ENCODE peak calls at places on chromosomes 6 and 20, in five cellular contexts. One of them, this sample, is unnamed.

GRCh38 chr20:4800676-4801449 is 79.2 kb downstream of the PRND start:
- DNase-seq in left ventricle myocardium inferior: no peak
- DNase-seq in coronary artery: no peak
- DNase-seq in ovary: no peak
- DNase-seq in GM23338: no peak
- DNase-seq in this sample: no peak

GRCh38 chr20:10671850-10672578 is 1.8 kb downstream of the JAG1 start:
- DNase-seq in left ventricle myocardium inferior: peak; percentile 79
- DNase-seq in coronary artery: no peak
- DNase-seq in ovary: peak; percentile 84
- DNase-seq in GM23338: peak; percentile 72
- DNase-seq in this sample: no peak

GRCh38 chr6:34240329-34241248 is 3.9 kb downstream of the HMGA1 start:
- DNase-seq in left ventricle myocardium inferior: no peak
- DNase-seq in coronary artery: peak; percentile 70
- DNase-seq in ovary: no peak
- DNase-seq in GM23338: no peak
- DNase-seq in this sample: no peak

GRCh38 chr6:35972471-35972985 is 51.6 kb upstream of the SRPK1 start:
- DNase-seq in left ventricle myocardium inferior: no peak
- DNase-seq in coronary artery: no peak
- DNase-seq in ovary: peak; percentile 38
- DNase-seq in GM23338: peak; percentile 53
- DNase-seq in this sample: no peak

GRCh38 chr20:37464173-37464572 is 56.9 kb upstream of the NNAT start:
- DNase-seq in left ventricle myocardium inferior: no peak
- DNase-seq in coronary artery: no peak
- DNase-seq in ovary: no peak
- DNase-seq in GM23338: no peak
- DNase-seq in this sample: no peak

GRCh38 chr6:11236351-11236750 is 3.9 kb upstream of the NEDD9 start:
- DNase-seq in left ventricle myocardium inferior: no peak
- DNase-seq in coronary artery: no peak
- DNase-seq in ovary: no peak
- DNase-seq in GM23338: no peak
- DNase-seq in this sample: no peak

GRCh38 chr6:6712258-6712978 is 123.9 kb downstream of the LY86 start:
- DNase-seq in left ventricle myocardium inferior: no peak
- DNase-seq in coronary artery: no peak
- DNase-seq in ovary: no peak
- DNase-seq in GM23338: no peak
- DNase-seq in this sample: no peak

GRCh38 chr6:75208564-75209431 is 2.9 kb upstream of the COL12A1 start:
- DNase-seq in left ventricle myocardium inferior: peak; percentile 83
- DNase-seq in coronary artery: peak; percentile 91
- DNase-seq in ovary: peak; percentile 91
- DNase-seq in GM23338: peak; percentile 95
- DNase-seq in this sample: peak; percentile 63

GRCh38 chr6:156658186-156658585 is 119.0 kb upstream of the ARID1B start:
- DNase-seq in left ventricle myocardium inferior: no peak
- DNase-seq in coronary artery: no peak
- DNase-seq in ovary: peak; percentile 60
- DNase-seq in GM23338: no peak
- DNase-seq in this sample: no peak

GRCh38 chr6:145241039-145241438 is 494.3 kb downstream of the EPM2A start:
- DNase-seq in left ventricle myocardium inferior: no peak
- DNase-seq in coronary artery: no peak
- DNase-seq in ovary: no peak
- DNase-seq in GM23338: no peak
- DNase-seq in this sample: no peak

GRCh38 chr20:20946122-20946759 is 159.9 kb downstream of the LINC00237 start:
- DNase-seq in left ventricle myocardium inferior: no peak
- DNase-seq in coronary artery: no peak
- DNase-seq in ovary: no peak
- DNase-seq in GM23338: no peak
- DNase-seq in this sample: no peak

GRCh38 chr20:48827880-48828733 is at the start of gene PREX1:
- DNase-seq in left ventricle myocardium inferior: peak; percentile 86
- DNase-seq in coronary artery: peak; percentile 84
- DNase-seq in ovary: peak; percentile 62
- DNase-seq in GM23338: peak; percentile 89
- DNase-seq in this sample: peak; percentile 77

GRCh38 chr6:168583126-168583525 is 142.1 kb downstream of the SMOC2 start:
- DNase-seq in left ventricle myocardium inferior: no peak
- DNase-seq in coronary artery: peak; percentile 47
- DNase-seq in ovary: no peak
- DNase-seq in GM23338: no peak
- DNase-seq in this sample: no peak

GRCh38 chr20:61345656-61346055 is 93.6 kb downstream of the CDH4 start:
- DNase-seq in left ventricle myocardium inferior: no peak
- DNase-seq in coronary artery: no peak
- DNase-seq in ovary: no peak
- DNase-seq in GM23338: no peak
- DNase-seq in this sample: no peak

GRCh38 chr6:135147637-135148592 is 33.2 kb upstream of the MYB start:
- DNase-seq in left ventricle myocardium inferior: no peak
- DNase-seq in coronary artery: no peak
- DNase-seq in ovary: no peak
- DNase-seq in GM23338: no peak
- DNase-seq in this sample: no peak

GRCh38 chr6:80547827-80548226 is 441.4 kb downstream of the BCKDHB start:
- DNase-seq in left ventricle myocardium inferior: no peak
- DNase-seq in coronary artery: no peak
- DNase-seq in ovary: no peak
- DNase-seq in GM23338: no peak
- DNase-seq in this sample: no peak

GRCh38 chr6:75493400-75494064 is at the start of gene FILIP1:
- DNase-seq in left ventricle myocardium inferior: peak; percentile 59
- DNase-seq in coronary artery: peak; percentile 86
- DNase-seq in ovary: peak; percentile 33
- DNase-seq in GM23338: peak; percentile 27
- DNase-seq in this sample: no peak

GRCh38 chr20:18428490-18429173 is 38.2 kb downstream of the DZANK1 start:
- DNase-seq in left ventricle myocardium inferior: peak; percentile 17
- DNase-seq in coronary artery: no peak
- DNase-seq in ovary: peak; percentile 64
- DNase-seq in GM23338: no peak
- DNase-seq in this sample: no peak

GRCh38 chr20:64037498-64038213 is 1.7 kb downstream of the C20orf204 start:
- DNase-seq in left ventricle myocardium inferior: no peak
- DNase-seq in coronary artery: no peak
- DNase-seq in ovary: no peak
- DNase-seq in GM23338: peak; percentile 48
- DNase-seq in this sample: no peak

GRCh38 chr6:52522655-52523054 is 54.2 kb downstream of the TRAM2 start:
- DNase-seq in left ventricle myocardium inferior: no peak
- DNase-seq in coronary artery: no peak
- DNase-seq in ovary: no peak
- DNase-seq in GM23338: no peak
- DNase-seq in this sample: no peak

GRCh38 chr6:148814082-148814790 is 67.4 kb downstream of the UST start:
- DNase-seq in left ventricle myocardium inferior: no peak
- DNase-seq in coronary artery: no peak
- DNase-seq in ovary: no peak
- DNase-seq in GM23338: no peak
- DNase-seq in this sample: no peak

GRCh38 chr20:17747431-17747846 is 47.7 kb downstream of the BANF2 start:
- DNase-seq in left ventricle myocardium inferior: no peak
- DNase-seq in coronary artery: no peak
- DNase-seq in ovary: no peak
- DNase-seq in GM23338: no peak
- DNase-seq in this sample: no peak

GRCh38 chr6:161924516-161925116 is 650.8 kb upstream of the AGPAT4 start:
- DNase-seq in left ventricle myocardium inferior: no peak
- DNase-seq in coronary artery: no peak
- DNase-seq in ovary: no peak
- DNase-seq in GM23338: no peak
- DNase-seq in this sample: no peak

GRCh38 chr20:62850333-62850974 is 11.2 kb downstream of the TCFL5 start:
- DNase-seq in left ventricle myocardium inferior: no peak
- DNase-seq in coronary artery: no peak
- DNase-seq in ovary: peak; percentile 31
- DNase-seq in GM23338: peak; percentile 45
- DNase-seq in this sample: peak; percentile 65

DNA sequence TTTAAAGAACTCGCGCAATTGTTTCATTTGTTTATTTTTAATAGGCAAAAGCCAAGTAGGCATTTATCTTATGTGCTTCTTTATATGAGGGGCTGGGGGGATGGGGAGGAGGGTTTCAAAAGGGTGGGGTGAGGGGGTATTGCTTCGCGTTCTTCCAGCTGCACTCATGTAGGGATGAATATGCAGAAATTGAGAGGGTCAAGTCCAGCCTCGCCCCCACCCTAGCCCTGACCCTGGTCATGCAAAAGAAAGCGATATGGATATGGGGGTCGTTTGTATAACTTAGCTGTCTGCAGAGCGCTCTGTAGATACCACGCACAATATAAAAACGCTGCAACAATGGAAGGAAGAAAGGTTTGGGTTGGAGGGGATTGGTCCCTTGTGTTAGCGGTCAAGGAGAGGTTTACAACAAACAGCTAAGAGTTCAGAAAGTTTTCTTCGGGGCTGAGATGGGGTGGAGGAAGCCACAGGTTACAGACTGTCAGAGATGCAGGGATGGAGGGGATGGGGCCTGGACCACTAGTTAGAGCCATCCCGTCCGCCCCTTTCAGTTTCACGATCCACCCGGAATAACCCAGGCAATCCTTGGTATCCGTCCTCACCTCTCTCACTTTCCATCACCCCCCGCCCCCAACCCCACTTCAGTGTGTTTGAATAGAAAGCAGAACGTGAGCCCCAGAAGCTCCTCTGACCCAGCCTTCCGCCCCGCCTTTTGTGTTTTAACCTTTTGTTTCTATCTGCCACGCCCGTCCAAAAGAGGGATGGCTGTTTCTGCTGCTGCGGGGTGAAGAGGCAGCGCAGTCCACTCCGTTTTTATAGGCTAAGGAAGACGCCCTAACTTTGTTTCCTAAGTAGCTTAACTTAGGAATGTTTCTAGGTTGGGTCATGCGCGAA is 73.5 kb downstream of the SOX4 start:
- DNase-seq in left ventricle myocardium inferior: no peak
- DNase-seq in coronary artery: no peak
- DNase-seq in ovary: peak; percentile 47
- DNase-seq in GM23338: peak; percentile 83
- DNase-seq in this sample: no peak
- H3K27ac ChIP-seq in left ventricle myocardium inferior: peak overlapping the region; percentile 76
- H3K27ac ChIP-seq in coronary artery: peak overlapping the region; percentile 53
- H3K27ac ChIP-seq in ovary: peak overlapping the region; percentile 83
- H3K27ac ChIP-seq in GM23338: peak overlapping the region; percentile 98
- H3K27ac ChIP-seq in this sample: no peak overlapping the region

DNA sequence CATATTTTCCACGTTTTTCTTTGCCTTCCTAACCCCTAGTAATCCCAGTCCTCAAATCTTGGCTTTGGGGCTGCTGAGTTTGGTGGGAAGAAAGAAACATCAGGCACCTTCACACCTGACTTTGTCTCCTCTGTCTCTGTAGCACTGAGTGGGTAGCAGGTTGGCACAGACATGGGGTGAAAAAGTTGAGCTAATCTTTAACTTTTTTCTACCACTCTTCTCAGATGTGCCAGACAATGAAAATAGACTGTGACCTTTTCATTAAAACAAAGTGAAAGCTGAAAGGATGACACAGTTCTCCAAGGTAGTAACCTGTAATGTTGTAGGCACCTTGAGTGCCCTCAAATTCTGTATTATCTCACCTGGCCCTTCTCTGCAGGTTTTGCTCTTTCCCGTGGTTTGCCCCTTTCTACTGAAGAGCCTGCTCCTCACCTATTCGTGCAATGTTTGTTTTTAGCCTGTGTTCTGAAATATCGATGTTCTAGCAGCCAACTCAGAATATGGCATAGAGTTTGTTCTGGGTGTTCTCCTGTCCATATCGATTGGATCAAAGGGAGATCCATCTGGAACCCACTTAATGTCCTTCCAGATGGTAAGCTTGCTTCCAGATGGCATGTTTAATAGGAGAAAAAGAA is 57.8 kb upstream of the ATXN1 start:
- DNase-seq in left ventricle myocardium inferior: no peak
- DNase-seq in coronary artery: no peak
- DNase-seq in ovary: no peak
- DNase-seq in GM23338: no peak
- DNase-seq in this sample: no peak
- H3K27ac ChIP-seq in left ventricle myocardium inferior: no peak overlapping the region
- H3K27ac ChIP-seq in coronary artery: no peak overlapping the region
- H3K27ac ChIP-seq in ovary: no peak overlapping the region
- H3K27ac ChIP-seq in GM23338: no peak overlapping the region
- H3K27ac ChIP-seq in this sample: no peak overlapping the region

GRCh38 chr6:28541996-28542395 is 16.3 kb downstream of the GPX5 start:
- DNase-seq in left ventricle myocardium inferior: no peak
- DNase-seq in coronary artery: no peak
- DNase-seq in ovary: no peak
- DNase-seq in GM23338: no peak
- DNase-seq in this sample: no peak

GRCh38 chr6:28544211-28544610 is 18.5 kb downstream of the GPX5 start:
- DNase-seq in left ventricle myocardium inferior: no peak
- DNase-seq in coronary artery: no peak
- DNase-seq in ovary: no peak
- DNase-seq in GM23338: peak; percentile 63
- DNase-seq in this sample: no peak

GRCh38 chr6:28545955-28546354 is 20.3 kb downstream of the GPX5 start:
- DNase-seq in left ventricle myocardium inferior: no peak
- DNase-seq in coronary artery: no peak
- DNase-seq in ovary: no peak
- DNase-seq in GM23338: no peak
- DNase-seq in this sample: no peak

GRCh38 chr6:28543671-28544131 is 18.0 kb downstream of the GPX5 start:
- DNase-seq in left ventricle myocardium inferior: no peak
- DNase-seq in coronary artery: no peak
- DNase-seq in ovary: peak; percentile 50
- DNase-seq in GM23338: peak; percentile 52
- DNase-seq in this sample: no peak

GRCh38 chr6:28542440-28543293 is 17.0 kb downstream of the GPX5 start:
- DNase-seq in left ventricle myocardium inferior: no peak
- DNase-seq in coronary artery: no peak
- DNase-seq in ovary: peak; percentile 54
- DNase-seq in GM23338: peak; percentile 98
- DNase-seq in this sample: peak; percentile 29
- H3K27ac ChIP-seq in left ventricle myocardium inferior: no peak overlapping the region
- H3K27ac ChIP-seq in coronary artery: no peak overlapping the region
- H3K27ac ChIP-seq in ovary: no peak overlapping the region
- H3K27ac ChIP-seq in GM23338: peak overlapping the region; percentile 83
- H3K27ac ChIP-seq in this sample: no peak overlapping the region

GRCh38 chr6:143396497-143397228 is 53.8 kb downstream of the ADAT2 start:
- DNase-seq in left ventricle myocardium inferior: no peak
- DNase-seq in coronary artery: no peak
- DNase-seq in ovary: no peak
- DNase-seq in GM23338: no peak
- DNase-seq in this sample: no peak
- H3K27ac ChIP-seq in left ventricle myocardium inferior: no peak overlapping the region
- H3K27ac ChIP-seq in coronary artery: no peak overlapping the region
- H3K27ac ChIP-seq in ovary: no peak overlapping the region
- H3K27ac ChIP-seq in GM23338: no peak overlapping the region
- H3K27ac ChIP-seq in this sample: no peak overlapping the region

DNA sequence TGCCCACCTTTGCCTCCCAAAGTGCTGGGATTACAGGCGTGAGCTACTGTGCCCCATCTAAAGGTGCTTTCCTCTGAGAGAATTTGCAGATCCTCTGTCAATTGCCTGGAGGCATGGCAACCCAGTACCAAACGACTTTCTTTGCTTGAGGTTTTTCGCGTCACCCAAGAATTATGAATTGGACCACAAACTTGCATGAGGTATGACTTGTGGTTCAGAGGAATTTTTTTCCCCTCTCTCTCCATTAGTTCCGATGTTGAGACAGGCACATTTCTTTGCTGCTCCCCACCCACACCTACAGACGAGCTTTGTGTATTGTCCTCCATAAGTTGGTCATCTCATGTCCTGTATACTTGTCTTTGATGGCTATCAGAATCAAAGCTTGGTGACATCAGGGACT is 11.8 kb upstream of the SCAF8 start:
- DNase-seq in left ventricle myocardium inferior: no peak
- DNase-seq in coronary artery: no peak
- DNase-seq in ovary: no peak
- DNase-seq in GM23338: no peak
- DNase-seq in this sample: no peak
- H3K27ac ChIP-seq in left ventricle myocardium inferior: no peak overlapping the region
- H3K27ac ChIP-seq in coronary artery: no peak overlapping the region
- H3K27ac ChIP-seq in ovary: no peak overlapping the region
- H3K27ac ChIP-seq in GM23338: no peak overlapping the region
- H3K27ac ChIP-seq in this sample: no peak overlapping the region

This sample was measured in caudate nucleus.